ENCODE peak calls at places on chromosomes 3 and 15, in nine cellular contexts. S is small intestine; H is endodermal cell; Y is lower leg skin; J is transverse colon; F is A549; G is AG09309; E is CD8-positive, alpha-beta memory T cell; W is adrenal gland. V is an unnamed sample.

GRCh38 chr3:132822266-132822665 is 100.1 kb upstream of the NPHP3 start:
- DNase-seq in S (no peak), W (no peak), J (no peak), G (no peak), Y (no peak), E (no peak), F (no peak), H (no peak), V (no peak)

GRCh38 chr3:45575491-45575923 is 19.0 kb upstream of the LIMD1 start:
- DNase-seq in H (peak), J (no peak), E (no peak), S (no peak), W (no peak), F (no peak), Y (no peak), G (no peak), V (no peak)

GRCh38 chr15:76150971-76151598 is 91.3 kb downstream of the TMEM266 start:
- DNase-seq in G (peak), W (peak), H (peak), E (peak), Y (peak), S (peak), F (peak), J (peak), V (no peak)

GRCh38 chr15:69531302-69532027 is 78.8 kb downstream of the RPLP1 start:
- DNase-seq in E (no peak), G (no peak), J (no peak), W (no peak), H (peak), Y (peak), F (no peak), S (no peak), V (no peak)

GRCh38 chr3:143628971-143629370 is 219.3 kb downstream of the SLC9A9 start:
- DNase-seq in E (no peak), H (no peak), G (no peak), W (no peak), S (no peak), F (no peak), J (no peak), Y (no peak), V (no peak)

GRCh38 chr3:132404276-132404675 is 13.0 kb upstream of the DNAJC13 start:
- DNase-seq in F (no peak), H (no peak), S (no peak), G (no peak), W (no peak), Y (no peak), E (no peak), J (no peak), V (no peak)

GRCh38 chr15:47429376-47429775 is 287.9 kb upstream of the SEMA6D start:
- DNase-seq in S (no peak), W (no peak), E (no peak), F (no peak), G (no peak), J (no peak), Y (no peak), H (no peak), V (no peak)

GRCh38 chr15:25641762-25642161 is 202.9 kb upstream of the UBE3A start:
- DNase-seq in G (no peak), F (no peak), W (no peak), E (no peak), H (no peak), J (no peak), Y (no peak), S (no peak), V (no peak)

GRCh38 chr3:9205345-9206143 is 43.9 kb downstream of the SRGAP3 start:
- DNase-seq in H (no peak), S (no peak), Y (peak), G (no peak), E (no peak), F (no peak), W (no peak), J (no peak), V (no peak)

GRCh38 chr15:40310001-40310959 is 2.5 kb upstream of the PLCB2 start:
- DNase-seq in E (peak), S (peak), Y (no peak), W (peak), J (peak), H (peak), G (no peak), F (peak), V (no peak)

GRCh38 chr15:83700082-83700481 is 46.2 kb downstream of the ADAMTSL3 start:
- DNase-seq in W (no peak), S (no peak), H (no peak), F (no peak), Y (no peak), G (no peak), J (no peak), E (no peak), V (no peak)

GRCh38 chr3:49718419-49719213 is 868 bp downstream of the AMIGO3 start:
- DNase-seq in Y (no peak), G (no peak), F (no peak), S (no peak), E (no peak), H (peak), W (peak), J (no peak), V (peak)

GRCh38 chr3:52056521-52056967 is at the start of gene DUSP7:
- DNase-seq in F (peak), J (peak), G (no peak), W (peak), Y (peak), E (peak), S (peak), H (peak), V (peak)

GRCh38 chr15:48191574-48192225 is at the start of gene CTXN2:
- DNase-seq in Y (no peak), F (no peak), S (peak), J (peak), H (peak), W (no peak), G (no peak), E (no peak), V (no peak)

GRCh38 chr3:50341996-50342732 is 1.5 kb upstream of the RASSF1 start:
- DNase-seq in J (no peak), E (no peak), S (no peak), F (no peak), W (no peak), H (no peak), G (no peak), Y (no peak), V (no peak)

DNA sequence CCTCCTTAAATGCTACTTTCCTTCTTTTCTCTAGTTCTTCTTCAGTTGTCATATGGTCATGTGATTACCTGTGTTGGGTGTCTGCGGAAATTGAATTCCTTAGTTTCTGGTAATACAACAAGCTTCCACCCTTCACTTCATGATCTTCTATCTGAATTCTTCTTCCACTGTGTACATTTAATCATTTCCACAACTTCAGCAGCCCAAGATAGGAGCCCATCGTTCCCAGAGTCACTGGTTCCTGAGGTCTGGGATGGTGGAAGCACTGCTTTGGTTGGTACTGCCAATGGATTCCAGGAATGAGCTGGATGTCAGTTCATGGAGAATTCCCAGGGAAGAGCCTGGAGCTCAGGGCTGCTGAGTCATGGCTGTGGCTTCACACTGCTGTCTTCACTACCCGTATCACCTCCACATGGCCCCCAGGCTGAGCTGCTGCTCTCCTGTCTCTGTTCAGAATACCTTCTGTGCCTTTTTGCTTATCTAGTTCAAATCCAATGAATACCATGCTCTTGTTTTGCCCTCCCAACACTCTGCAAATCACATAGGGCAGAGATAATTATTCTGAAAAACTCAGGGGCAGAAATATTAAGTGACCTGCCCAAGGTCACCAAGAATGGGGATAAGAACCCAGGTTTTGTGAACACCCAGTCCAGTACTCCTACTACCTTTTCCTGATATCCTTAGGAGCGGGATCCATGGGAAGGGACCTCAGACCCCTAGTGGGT is 98.5 kb downstream of the RPL39L start:
- DNase-seq in S (no peak), J (no peak), F (no peak), G (no peak), W (no peak), Y (no peak), H (no peak), E (no peak), V (no peak)
- H3K4me3 ChIP-seq in S (no peak), J (no peak), F (no peak), G (no peak), W (no peak), Y (no peak), H (no peak), E (peak), V (no peak)

GRCh38 chr15:100372695-100373036 is 30.9 kb upstream of the ADAMTS17 start:
- DNase-seq in F (no peak), E (no peak), H (no peak), S (no peak), G (no peak), W (peak), J (no peak), Y (peak), V (no peak)

GRCh38 chr15:100373942-100374341 is 32.2 kb upstream of the ADAMTS17 start:
- DNase-seq in S (no peak), W (peak), G (no peak), F (no peak), H (peak), E (no peak), J (no peak), Y (no peak), V (no peak)

GRCh38 chr15:100373037-100373896 is 31.5 kb upstream of the ADAMTS17 start:
- DNase-seq in W (no peak), F (no peak), J (no peak), G (no peak), S (no peak), H (peak), E (no peak), Y (no peak), V (no peak)
- H3K4me3 ChIP-seq in W (peak), F (no peak), J (peak), G (no peak), S (no peak), H (no peak), E (no peak), Y (peak), V (peak)

GRCh38 chr15:63122002-63122893 is 587 bp downstream of the LACTB start:
- DNase-seq in F (peak), W (peak), E (peak), S (peak), H (peak), J (peak), Y (peak), G (peak), V (peak)
- H3K4me3 ChIP-seq in F (peak), W (peak), E (peak), S (peak), H (peak), J (peak), Y (peak), G (peak), V (peak)

GRCh38 chr3:69384379-69384778 is 1.5 kb downstream of the FRMD4B start:
- DNase-seq in F (no peak), H (no peak), E (no peak), W (no peak), J (no peak), G (no peak), S (no peak), Y (no peak), V (no peak)
- H3K4me3 ChIP-seq in F (no peak), H (no peak), E (no peak), W (peak), J (no peak), G (no peak), S (no peak), Y (no peak), V (peak)

GRCh38 chr3:61894988-61895935 is 333.9 kb downstream of the PTPRG start:
- DNase-seq in S (peak), E (no peak), F (peak), G (peak), W (peak), Y (peak), J (peak), H (no peak), V (no peak)
- H3K4me3 ChIP-seq in S (no peak), E (no peak), F (no peak), G (no peak), W (no peak), Y (no peak), J (no peak), H (no peak), V (no peak)

GRCh38 chr15:89458440-89458839 is 37.9 kb downstream of the RHCG start:
- DNase-seq in H (no peak), S (no peak), E (no peak), F (no peak), J (no peak), G (no peak), Y (no peak), W (no peak), V (no peak)
- H3K4me3 ChIP-seq in H (no peak), S (no peak), E (no peak), F (no peak), J (no peak), G (no peak), Y (no peak), W (no peak), V (no peak)

GRCh38 chr15:60005352-60006202 is 1.5 kb downstream of the FOXB1 start:
- DNase-seq in Y (no peak), F (no peak), J (no peak), G (no peak), E (no peak), H (peak), W (no peak), S (no peak), V (no peak)
- H3K4me3 ChIP-seq in Y (peak), F (peak), J (peak), G (peak), E (peak), H (peak), W (peak), S (peak), V (peak)